ENCODE peak calls at places on chromosomes 4 and X, in nine cellular contexts. Y is GM12878; G is psoas muscle; T is K562; D is lower lobe of right lung; E is CD4-positive, alpha-beta T cell; A is glutamatergic neuron; V is upper lobe of right lung; J is MCF 10A. C is an unnamed sample.

GRCh38 chr4:97819314-97819713 is 324.0 kb downstream of the STPG2 start:
- DNase-seq in Y (no peak), G (no peak), T (no peak), D (no peak), E (no peak), A (no peak), V (no peak), J (no peak), C (no peak)

GRCh38 chr4:27828843-27829242 is 968.2 kb downstream of the STIM2 start:
- DNase-seq in Y (no peak), G (no peak), T (no peak), D (no peak), E (no peak), A (no peak), V (no peak), J (peak; percentile 3), C (no peak)

GRCh38 chrX:11470231-11470630 is 177.0 kb downstream of the AMELX start:
- DNase-seq in Y (no peak), G (no peak), T (no peak), D (no peak), E (no peak), A (no peak), V (no peak), J (peak; percentile 90), C (no peak)

GRCh38 chr4:94827481-94828110 is 69.8 kb downstream of the BMPR1B start:
- DNase-seq in Y (no peak), G (no peak), T (peak; percentile 32), D (no peak), E (no peak), A (no peak), V (no peak), J (peak; percentile 86), C (no peak)

GRCh38 chr4:157300678-157301077 is 80.2 kb downstream of the GRIA2 start:
- DNase-seq in Y (no peak), G (no peak), T (no peak), D (no peak), E (no peak), A (no peak), V (no peak), J (no peak), C (no peak)

GRCh38 chr4:156473175-156473574 is 498.4 kb downstream of the PDGFC start:
- DNase-seq in Y (no peak), G (no peak), T (no peak), D (no peak), E (no peak), A (no peak), V (no peak), J (no peak), C (no peak)

GRCh38 chr4:61995717-61996337 is 795.7 kb downstream of the ADGRL3 start:
- DNase-seq in Y (no peak), G (no peak), T (no peak), D (no peak), E (no peak), A (no peak), V (no peak), J (no peak), C (no peak)

GRCh38 chr4:187307131-187307530 is 583.5 kb upstream of the FAT1 start:
- DNase-seq in Y (no peak), G (no peak), T (no peak), D (no peak), E (no peak), A (no peak), V (no peak), J (no peak), C (no peak)

GRCh38 chr4:88881227-88881569 is 175.8 kb downstream of the FAM13A start:
- DNase-seq in Y (no peak), G (no peak), T (no peak), D (no peak), E (no peak), A (no peak), V (no peak), J (no peak), C (no peak)

GRCh38 chrX:47631676-47632075 is 1.9 kb upstream of the CFP start:
- DNase-seq in Y (no peak), G (no peak), T (no peak), D (no peak), E (no peak), A (no peak), V (no peak), J (no peak), C (no peak)

GRCh38 chr4:82965763-82966162 is 44.9 kb downstream of the LIN54 start:
- DNase-seq in Y (no peak), G (no peak), T (no peak), D (no peak), E (no peak), A (no peak), V (no peak), J (no peak), C (no peak)

GRCh38 chr4:1285790-1286553 is 3.7 kb upstream of the MAEA start:
- DNase-seq in Y (no peak), G (no peak), T (no peak), D (no peak), E (peak; percentile 32), A (no peak), V (no peak), J (peak; percentile 24), C (no peak)
- TF ChIP-seq CTCF in Y (peak; percentile 35), G (no peak), T (peak; percentile 47), D (peak; percentile 15), E (no peak), A (no peak), V (peak; percentile 9), J (no peak), C (no peak)

GRCh38 chrX:1084689-1085088 is 127.8 kb downstream of the CRLF2 start:
- DNase-seq in Y (no peak), G (no peak), T (no peak), D (no peak), E (no peak), A (no peak), V (no peak), J (no peak), C (no peak)

DNA sequence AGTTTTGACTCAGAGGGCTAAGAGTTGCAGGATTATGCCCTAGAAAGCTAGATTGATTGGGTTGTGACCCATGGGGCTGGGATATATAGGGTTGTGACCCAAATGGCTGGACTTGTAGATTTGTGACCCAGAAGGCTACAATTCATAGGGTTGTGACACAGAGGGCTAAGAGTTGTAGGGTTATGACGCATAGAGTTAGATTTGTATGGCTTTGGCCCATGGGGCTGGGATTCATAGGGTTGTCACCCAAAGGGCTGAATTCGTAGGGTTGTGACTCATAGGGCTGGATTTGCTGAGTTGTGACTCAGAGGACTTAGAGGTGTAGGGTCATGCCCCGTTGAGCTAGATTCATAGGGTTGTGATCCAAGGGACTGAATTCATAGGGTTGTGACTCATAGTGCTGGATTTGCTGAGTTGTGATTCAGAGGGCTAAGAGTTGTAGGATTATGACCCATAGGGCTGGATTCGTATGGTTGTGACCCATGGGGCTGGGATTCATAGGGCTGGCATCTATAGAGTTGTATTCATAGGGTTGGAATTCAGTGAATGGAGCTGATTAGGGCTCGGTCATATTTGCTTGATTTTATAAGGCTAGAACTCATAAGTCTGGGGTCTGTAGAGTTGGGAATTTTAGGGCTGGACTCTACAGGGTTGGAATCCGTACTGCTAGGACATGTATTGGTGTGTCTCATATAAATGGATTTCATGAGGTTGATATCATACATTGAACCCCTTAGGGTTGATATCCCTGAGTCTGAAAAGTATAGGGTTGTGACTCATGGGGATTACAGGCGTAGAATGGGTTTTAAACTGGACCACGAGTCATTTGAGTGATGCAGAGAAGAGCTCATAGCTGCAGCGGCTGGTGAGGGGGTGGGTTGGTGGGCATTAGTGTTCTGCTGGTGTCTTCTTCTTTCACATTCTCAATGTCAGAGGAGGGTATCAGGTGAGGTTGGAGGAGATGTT is 125.7 kb downstream of the CRLF2 start:
- DNase-seq in Y (no peak), G (no peak), T (no peak), D (no peak), E (no peak), A (no peak), V (no peak), J (peak; percentile 27), C (no peak)
- TF ChIP-seq CTCF in Y (no peak), G (no peak), T (no peak), D (no peak), E (no peak), A (no peak), V (no peak), J (no peak), C (no peak)

GRCh38 chr4:57163530-57164459 is 53.6 kb upstream of the IGFBP7 start:
- DNase-seq in Y (peak; percentile 13), G (peak; percentile 81), T (peak; percentile 80), D (peak; percentile 82), E (peak; percentile 37), A (peak; percentile 89), V (peak; percentile 89), J (peak; percentile 86), C (peak; percentile 81)
- TF ChIP-seq CTCF in Y (peak; percentile 97), G (peak; percentile 75), T (peak; percentile 85), D (peak; percentile 78), E (peak; percentile 94), A (peak; percentile 98), V (peak; percentile 78), J (peak; percentile 88), C (peak; percentile 82)

DNA sequence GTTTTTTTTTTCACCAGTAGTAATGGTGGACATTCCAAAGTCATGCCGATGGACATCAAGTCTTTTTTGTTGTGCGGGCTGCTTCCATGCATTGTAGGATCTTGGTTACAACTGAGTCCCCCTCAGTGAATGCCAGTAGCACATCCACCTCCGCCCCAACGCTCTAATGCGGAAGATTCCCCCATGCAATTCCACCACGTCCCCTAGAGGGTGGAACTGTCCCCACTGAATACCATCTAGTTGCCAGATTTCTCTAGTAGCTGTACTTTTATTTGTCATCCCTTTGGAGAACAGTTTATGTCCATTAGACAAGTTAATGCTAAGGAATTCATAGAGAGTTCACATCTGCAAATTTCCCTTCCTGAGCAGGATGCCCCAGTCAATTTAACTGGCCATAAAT is 6.7 kb downstream of the SHISA3 start:
- DNase-seq in Y (no peak), G (no peak), T (no peak), D (no peak), E (no peak), A (no peak), V (no peak), J (no peak), C (no peak)
- TF ChIP-seq CTCF in Y (peak; percentile 24), G (no peak), T (peak; percentile 31), D (no peak), E (no peak), A (no peak), V (no peak), J (no peak), C (no peak)

GRCh38 chr4:158811704-158812103 is 42.9 kb downstream of the FNIP2 start:
- DNase-seq in Y (no peak), G (peak; percentile 55), T (no peak), D (no peak), E (no peak), A (no peak), V (no peak), J (no peak), C (no peak)
- TF ChIP-seq CTCF in Y (no peak), G (no peak), T (no peak), D (no peak), E (no peak), A (no peak), V (no peak), J (no peak), C (no peak)

GRCh38 chr4:13860126-13860525 is 232.6 kb upstream of the BOD1L1 start:
- DNase-seq in Y (no peak), G (no peak), T (no peak), D (no peak), E (no peak), A (no peak), V (no peak), J (peak; percentile 6), C (no peak)
- TF ChIP-seq CTCF in Y (no peak), G (no peak), T (no peak), D (no peak), E (no peak), A (no peak), V (no peak), J (no peak), C (peak; percentile 16)

C was measured in neural crest cell.